ENCODE peak calls at places on chromosomes 4 and X, in eight cellular contexts. W is activated CD8-positive, alpha-beta memory T cell treated with anti-CD3 and anti-CD28 coated beads, Interleukin-2, amount 50 U/mL, for 4 hours; L is activated T-cell treated with anti-CD3 and anti-CD28 coated beads for 4 hours; Y is GM13976; Z is stimulated activated CD4-positive, alpha-beta T cell treated with anti-CD3 and anti-CD28 coated beads, TNF-alpha, amount 100 ng/mL, for 4 hours; N is fibroblast of pulmonary artery; Q is transverse colon; M is globus pallidus. K is an unnamed sample.

GRCh38 chr4:152485726-152486276 is 50.1 kb downstream of the FBXW7 start:
- DNase-seq in Z (no peak), Q (no peak), Y (no peak), L (no peak), M (no peak), N (peak; percentile 92), W (no peak), K (peak; percentile 53)

GRCh38 chr4:91840359-91840758 is 463.4 kb upstream of the GRID2 start:
- DNase-seq in N (no peak), M (no peak), W (no peak), Y (no peak), Q (no peak), Z (no peak), L (no peak), K (no peak)

GRCh38 chrX:437636-438390 is 51.1 kb upstream of the PPP2R3B start:
- DNase-seq in Z (no peak), M (no peak), Y (peak; percentile 12), Q (no peak), W (no peak), N (no peak), L (no peak), K (no peak)

GRCh38 chr4:153141238-153141637 is 63.0 kb upstream of the TRIM2 start:
- DNase-seq in W (no peak), Y (no peak), Q (no peak), Z (no peak), L (no peak), M (no peak), N (no peak), K (no peak)

GRCh38 chr4:140857111-140857510 is 100.9 kb upstream of the TBC1D9 start:
- DNase-seq in Q (no peak), N (no peak), W (no peak), Y (no peak), L (no peak), Z (no peak), M (no peak), K (no peak)

GRCh38 chr4:74823194-74823593 is 28.9 kb upstream of the BTC start:
- DNase-seq in Q (no peak), Y (no peak), Z (no peak), L (no peak), W (no peak), N (no peak), M (no peak), K (no peak)

GRCh38 chr4:68074397-68074796 is 55.3 kb downstream of the TMPRSS11F start:
- DNase-seq in Y (no peak), Q (no peak), Z (no peak), L (no peak), W (no peak), N (peak; percentile 10), M (no peak), K (no peak)

GRCh38 chrX:154056739-154057367 is 37.2 kb upstream of the IRAK1 start:
- DNase-seq in Q (peak; percentile 31), M (no peak), Y (no peak), Z (no peak), W (no peak), L (no peak), N (peak; percentile 38), K (peak; percentile 38)

GRCh38 chr4:47071863-47072441 is 40.6 kb downstream of the GABRB1 start:
- DNase-seq in L (no peak), Y (no peak), W (no peak), Z (no peak), M (no peak), N (peak; percentile 46), Q (no peak), K (no peak)

GRCh38 chr4:108979754-108980153 is 216.9 kb upstream of the ETNPPL start:
- DNase-seq in M (no peak), N (peak; percentile 24), L (no peak), Z (no peak), Y (no peak), Q (no peak), W (no peak), K (no peak)

K was measured in NCI-H2029.